ENCODE peak calls at places on chromosomes 2 and 18, in six cellular contexts. J, T, H, I, P and S are unnamed samples.
A peak's percentile ranks its signal among the peaks of the same experiment; 100 is the strongest.

GRCh38 chr2:68385232-68385906 is 20.3 kb downstream of the PLEK start:
- DNase-seq in T (peak; percentile 35), I (no peak), H (no peak), J (no peak), P (no peak), S (no peak)

GRCh38 chr2:214808961-214809750 is at the start of gene BARD1:
- DNase-seq in H (peak; percentile 43), J (peak; percentile 24), T (peak; percentile 44), P (peak; percentile 69), I (peak; percentile 37), S (peak; percentile 52)

GRCh38 chr2:170723446-170723958 is 8.4 kb downstream of the SP5 start:
- DNase-seq in H (no peak), I (no peak), T (no peak), P (peak; percentile 60), J (no peak), S (no peak)

GRCh38 chr2:218605438-218605837 is 2.3 kb upstream of the PLCD4 start:
- DNase-seq in H (no peak), T (no peak), I (no peak), J (no peak), P (no peak), S (no peak)

GRCh38 chr2:56133441-56133840 is 50.3 kb upstream of the CCDC85A start:
- DNase-seq in I (no peak), T (no peak), H (no peak), P (no peak), J (no peak), S (no peak)

GRCh38 chr2:64137567-64137966 is 6.7 kb downstream of the PELI1 start:
- DNase-seq in J (no peak), H (peak; percentile 69), P (no peak), I (no peak), T (no peak), S (no peak)

GRCh38 chr2:1726558-1726957 is 17.8 kb downstream of the PXDN start:
- DNase-seq in J (no peak), T (no peak), H (no peak), P (no peak), I (no peak), S (no peak)

GRCh38 chr2:239590995-239591915 is 190.4 kb upstream of the HDAC4 start:
- DNase-seq in H (no peak), I (no peak), J (no peak), P (peak; percentile 37), T (no peak), S (no peak)

GRCh38 chr2:134232868-134233732 is 20.8 kb upstream of the MGAT5 start:
- DNase-seq in T (no peak), J (no peak), H (peak; percentile 62), I (no peak), P (no peak), S (peak; percentile 81)

GRCh38 chr2:138652378-138652777 is 127.8 kb downstream of the NXPH2 start:
- DNase-seq in H (no peak), I (no peak), T (no peak), J (no peak), P (no peak), S (peak; percentile 9)

GRCh38 chr2:236876642-236877041 is 209.0 kb upstream of the COPS8 start:
- DNase-seq in H (no peak), P (no peak), J (no peak), T (no peak), I (no peak), S (no peak)

GRCh38 chr2:120826716-120827410 is 91.2 kb downstream of the GLI2 start:
- DNase-seq in H (no peak), I (no peak), P (no peak), J (no peak), T (no peak), S (no peak)

GRCh38 chr2:205369813-205370212 is 312.5 kb upstream of the NRP2 start:
- DNase-seq in P (no peak), J (no peak), I (no peak), H (no peak), T (no peak), S (no peak)

GRCh38 chr2:191109888-191110287 is 40.9 kb downstream of the STAT4 start:
- DNase-seq in P (no peak), H (no peak), I (no peak), J (no peak), T (no peak), S (no peak)

GRCh38 chr18:39945076-39945475 is 2010.0 kb upstream of the PIK3C3 start:
- DNase-seq in T (no peak), H (no peak), P (no peak), J (no peak), I (no peak), S (no peak)

GRCh38 chr2:24739355-24740025 is 53.7 kb downstream of the PTRHD1 start:
- DNase-seq in P (no peak), T (no peak), I (no peak), H (no peak), J (no peak), S (no peak)

GRCh38 chr2:39256040-39256439 is 12.3 kb upstream of the CDKL4 start:
- DNase-seq in H (no peak), T (no peak), J (no peak), I (no peak), P (no peak), S (no peak)

GRCh38 chr18:7926526-7926925 is 359.4 kb downstream of the PTPRM start:
- DNase-seq in I (peak; percentile 47), H (no peak), T (no peak), J (no peak), P (no peak), S (no peak)

GRCh38 chr18:48019557-48019956 is 89.1 kb upstream of the SMAD2 start:
- DNase-seq in J (no peak), T (no peak), H (no peak), P (peak; percentile 29), I (no peak), S (no peak)

GRCh38 chr2:172447811-172448493 is 20.6 kb downstream of the ITGA6 start:
- DNase-seq in P (peak; percentile 46), T (no peak), I (no peak), J (no peak), H (no peak), S (no peak)

GRCh38 chr18:48230459-48231113 is 178.6 kb downstream of the ZBTB7C start:
- DNase-seq in T (no peak), J (no peak), I (peak; percentile 83), P (peak; percentile 89), H (peak; percentile 88), S (peak; percentile 68)

GRCh38 chr2:223238301-223238700 is 186.3 kb downstream of the KCNE4 start:
- DNase-seq in T (no peak), I (no peak), P (no peak), H (no peak), J (no peak), S (no peak)

GRCh38 chr2:149488719-149489440 is 98.7 kb downstream of the MMADHC start:
- DNase-seq in J (no peak), P (no peak), H (no peak), I (no peak), T (no peak), S (no peak)

GRCh38 chr2:206164261-206164862 is 4.7 kb downstream of the EEF1B2 start:
- DNase-seq in J (no peak), P (no peak), H (no peak), I (peak; percentile 24), T (peak; percentile 31), S (peak; percentile 21)

GRCh38 chr2:42652086-42652485 is 83.7 kb downstream of the MTA3 start:
- DNase-seq in I (no peak), J (peak; percentile 5), P (no peak), T (no peak), H (no peak), S (no peak)

GRCh38 chr2:168848220-168848619 is 42.0 kb downstream of the SPC25 start:
- DNase-seq in P (no peak), I (no peak), H (no peak), T (no peak), J (no peak), S (no peak)